ENCODE peak calls at places on chromosomes 2 and 18, in four cellular contexts. N, M, Y and J are unnamed samples.
A peak's percentile ranks its signal among the peaks of the same experiment; 100 is the strongest.

GRCh38 chr2:147910990-147911473 is 66.2 kb downstream of the ACVR2A start:
- DNase-seq in Y (no peak), N (no peak), M (peak; percentile 28), J (no peak)

GRCh38 chr2:233076749-233077148 is 16.6 kb downstream of the INPP5D start:
- DNase-seq in M (no peak), Y (no peak), N (no peak), J (no peak)

GRCh38 chr18:49656098-49656591 is 94.3 kb downstream of the LIPG start:
- DNase-seq in N (no peak), M (no peak), Y (no peak), J (no peak)

GRCh38 chr2:232586943-232587342 is 36.5 kb downstream of the EIF4E2 start:
- DNase-seq in M (no peak), N (no peak), Y (no peak), J (no peak)

GRCh38 chr2:70670626-70671025 is 97.4 kb downstream of the ADD2 start:
- DNase-seq in Y (no peak), N (no peak), M (no peak), J (no peak)

GRCh38 chr2:57884281-57884680 is 162.3 kb upstream of the VRK2 start:
- DNase-seq in N (no peak), Y (no peak), M (no peak), J (no peak)

GRCh38 chr18:49277395-49278036 is 182.9 kb downstream of the DYM start:
- DNase-seq in M (no peak), Y (no peak), N (no peak), J (no peak)

GRCh38 chr2:194464964-194465638 is 1191.9 kb upstream of the SLC39A10 start:
- DNase-seq in N (no peak), Y (no peak), M (no peak), J (no peak)

GRCh38 chr2:189293164-189293563 is 113.6 kb upstream of the COL5A2 start:
- DNase-seq in M (no peak), N (no peak), Y (no peak), J (no peak)

GRCh38 chr2:8300216-8300615 is 381.6 kb upstream of the ID2 start:
- DNase-seq in N (no peak), Y (no peak), M (no peak), J (no peak)

GRCh38 chr18:74083071-74083954 is 64.3 kb downstream of the FBXO15 start:
- DNase-seq in N (no peak), M (no peak), Y (no peak), J (no peak)

GRCh38 chr2:78397198-78397597 is 628.3 kb upstream of the REG3G start:
- DNase-seq in N (no peak), M (no peak), Y (no peak), J (no peak)

GRCh38 chr2:189444322-189444721 is 3.0 kb downstream of the WDR75 start:
- DNase-seq in Y (no peak), M (no peak), N (no peak), J (no peak)

GRCh38 chr2:127027715-127028114 is 79.2 kb downstream of the BIN1 start:
- DNase-seq in M (no peak), Y (no peak), N (no peak), J (no peak)

GRCh38 chr2:72927619-72928537 is 10.6 kb downstream of the EMX1 start:
- DNase-seq in M (no peak), Y (no peak), N (no peak), J (peak; percentile 3)

GRCh38 chr2:214503568-214503967 is 92.7 kb downstream of the VWC2L start:
- DNase-seq in M (no peak), Y (no peak), N (no peak), J (no peak)

GRCh38 chr2:160075171-160075570 is 12.8 kb upstream of the PLA2R1 start:
- DNase-seq in Y (peak; percentile 56), N (no peak), M (no peak), J (no peak)

GRCh38 chr2:170264865-170265264 is 86.9 kb downstream of the MYO3B start:
- DNase-seq in M (no peak), Y (no peak), N (no peak), J (no peak)

GRCh38 chr2:64402876-64403275 is 51.1 kb upstream of the LGALSL start:
- DNase-seq in M (no peak), N (no peak), Y (no peak), J (no peak)

GRCh38 chr2:99389371-99389770 is 52.2 kb downstream of the EIF5B start:
- DNase-seq in N (peak; percentile 40), Y (no peak), M (no peak), J (no peak)

GRCh38 chr2:233042549-233042948 is 10.1 kb downstream of the NEU2 start:
- DNase-seq in Y (no peak), N (no peak), M (no peak), J (no peak)

GRCh38 chr2:59691518-59692190 is 861.8 kb downstream of the BCL11A start:
- DNase-seq in N (no peak), Y (no peak), M (no peak), J (no peak)

GRCh38 chr2:28895189-28895893 is 874 bp downstream of the WDR43 start:
- DNase-seq in Y (no peak), N (peak; percentile 23), M (peak; percentile 18), J (no peak)

GRCh38 chr2:167689444-167689843 is 558.0 kb downstream of the STK39 start:
- DNase-seq in M (no peak), Y (no peak), N (no peak), J (no peak)

GRCh38 chr2:216536725-216537124 is 38.1 kb downstream of the RPL37A start:
- DNase-seq in Y (no peak), M (no peak), N (peak; percentile 50), J (no peak)

GRCh38 chr2:112033600-112033999 is 21.5 kb upstream of the TMEM87B start:
- DNase-seq in M (no peak), Y (no peak), N (no peak), J (no peak)

GRCh38 chr2:12941203-12941602 is 224.5 kb downstream of the TRIB2 start:
- DNase-seq in N (no peak), Y (no peak), M (no peak), J (no peak)

GRCh38 chr18:51196811-51197660 is 445 bp downstream of the MEX3C start:
- DNase-seq in Y (no peak), M (peak; percentile 30), N (peak; percentile 76), J (no peak)

GRCh38 chr2:1715184-1716012 is 28.9 kb downstream of the PXDN start:
- DNase-seq in N (no peak), Y (no peak), M (no peak), J (no peak)

GRCh38 chr2:1738646-1739302 is 5.5 kb downstream of the PXDN start:
- DNase-seq in Y (no peak), N (no peak), M (no peak), J (no peak)

GRCh38 chr2:176088048-176088936 is 4.2 kb upstream of the HOXD13 start:
- DNase-seq in M (peak; percentile 62), N (no peak), Y (no peak), J (no peak)

GRCh38 chr2:84832772-84833461 is 48.0 kb downstream of the TRABD2A start:
- DNase-seq in Y (no peak), M (no peak), N (peak; percentile 28), J (no peak)

GRCh38 chr18:2709316-2709715 is 53.8 kb downstream of the SMCHD1 start:
- DNase-seq in N (no peak), Y (no peak), M (no peak), J (no peak)

GRCh38 chr2:239303711-239304532 is 96.9 kb downstream of the HDAC4 start:
- DNase-seq in N (peak; percentile 15), Y (peak; percentile 10), M (no peak), J (peak; percentile 50)

GRCh38 chr2:35298493-35298892 is 1057.1 kb upstream of the CRIM1 start:
- DNase-seq in N (peak; percentile 25), M (no peak), Y (no peak), J (no peak)

GRCh38 chr2:25698752-25699151 is 25.4 kb upstream of the DTNB start:
- DNase-seq in M (no peak), Y (no peak), N (no peak), J (no peak)

GRCh38 chr18:70132999-70133398 is 72.5 kb downstream of the RTTN start:
- DNase-seq in N (no peak), M (no peak), Y (no peak), J (no peak)

GRCh38 chr2:119820275-119820674 is 60.6 kb downstream of the PTPN4 start:
- DNase-seq in M (no peak), N (no peak), Y (no peak), J (no peak)

DNA sequence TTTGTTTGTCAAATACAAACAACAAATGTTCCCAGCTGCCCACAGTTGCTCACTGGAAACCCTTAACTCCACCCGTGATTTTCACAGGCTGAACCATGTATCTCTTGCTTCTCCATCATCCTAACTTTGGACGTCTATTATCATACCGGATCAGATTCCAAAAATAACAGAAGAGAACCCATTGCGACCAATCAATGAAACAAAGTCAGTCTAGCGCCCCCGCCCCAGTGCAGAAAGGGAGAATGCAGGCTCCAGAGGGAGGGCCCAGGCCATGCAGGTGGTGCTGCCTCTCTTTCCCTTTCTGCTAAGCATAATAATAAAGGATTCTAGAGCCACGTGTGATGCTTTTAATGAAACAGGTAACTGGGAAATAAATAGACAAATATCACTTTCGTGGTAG is 24.1 kb downstream of the COLEC12 start:
- DNase-seq in M (no peak), Y (no peak), N (no peak), J (no peak)
- TF ChIP-seq CTCF in M (no peak), Y (no peak), N (no peak), J (no peak)

GRCh38 chr2:65687614-65688013 is 255.2 kb upstream of the SPRED2 start:
- DNase-seq in M (no peak), N (no peak), Y (no peak), J (no peak)
- TF ChIP-seq CTCF in M (no peak), N (no peak), Y (no peak), J (no peak)

DNA sequence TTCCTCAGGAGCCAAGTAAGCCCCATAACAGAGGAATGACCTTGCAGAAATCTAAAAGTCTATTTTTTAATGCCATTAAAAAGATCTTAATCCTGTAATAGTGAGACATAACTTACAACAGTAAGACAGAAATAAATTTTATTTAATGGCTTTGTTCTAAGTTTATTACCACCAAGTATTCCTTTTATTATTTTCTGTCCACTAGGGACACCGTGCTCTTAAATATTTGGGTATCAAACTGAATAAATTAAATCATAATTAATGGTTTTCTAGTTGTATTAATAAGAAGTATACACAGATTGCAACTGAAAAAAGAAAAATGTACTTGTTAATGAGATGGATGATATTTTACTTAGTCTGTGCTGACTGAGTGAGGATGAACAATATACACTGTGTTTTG is 3.1 kb upstream of the B4GALT6 start:
- DNase-seq in N (no peak), M (no peak), Y (no peak), J (no peak)
- TF ChIP-seq CTCF in N (no peak), M (peak; percentile 49), Y (no peak), J (no peak)

DNA sequence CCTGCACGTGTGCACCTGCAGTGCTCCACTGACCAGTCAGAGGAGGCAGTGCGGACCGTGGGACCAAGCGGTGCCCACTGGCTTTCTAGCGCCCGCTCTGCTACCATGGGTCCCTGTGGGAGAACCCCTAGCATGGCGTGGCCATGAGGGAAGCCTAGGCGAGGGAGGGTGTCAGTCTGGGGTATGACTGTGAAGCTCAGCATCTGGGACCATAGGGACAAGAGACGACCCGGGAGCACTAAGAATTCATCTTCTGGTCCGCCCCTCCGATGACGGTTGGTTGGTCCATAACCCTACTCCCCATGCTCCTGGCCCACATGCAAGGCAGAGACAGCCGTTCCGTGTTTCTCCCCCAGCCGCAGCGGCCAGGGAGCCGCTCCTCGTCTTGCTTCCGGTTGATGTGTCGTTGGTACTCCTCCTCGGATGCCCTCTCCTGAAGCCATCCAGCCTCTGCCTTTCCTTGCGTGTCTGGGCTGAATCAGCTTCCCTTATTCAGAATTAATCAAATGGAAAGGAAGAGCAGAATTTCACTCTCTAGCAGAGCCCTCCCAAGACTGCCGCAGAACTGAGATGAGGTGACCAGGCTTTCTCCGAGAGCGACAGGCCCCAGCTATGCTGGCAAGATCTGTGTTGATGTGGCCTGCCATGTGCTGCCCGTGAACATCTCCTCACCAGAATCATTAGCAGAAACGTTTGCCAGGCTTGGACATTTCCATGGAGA is 23.0 kb downstream of the COX7A2L start:
- DNase-seq in Y (no peak), M (no peak), N (no peak), J (no peak)
- TF ChIP-seq CTCF in Y (no peak), M (no peak), N (no peak), J (no peak)